ENCODE peak calls at places on chromosomes 3 and 15, in eight cellular contexts. L is A549; D is upper lobe of right lung; O is MM.1S; E is IMR-90; N is dorsolateral prefrontal cortex; B is CD4-positive, alpha-beta T cell; X is mammary epithelial cell. C is an unnamed sample.

GRCh38 chr3:79086514-79086913 is 681.3 kb downstream of the ROBO1 start:
- DNase-seq in L (peak), D (no peak), O (peak), E (peak), N (peak), B (no peak), X (peak), C (peak)

GRCh38 chr3:81485444-81485865 is 276.0 kb downstream of the GBE1 start:
- DNase-seq in L (no peak), D (no peak), O (peak), E (peak), N (no peak), B (no peak), X (peak), C (no peak)

GRCh38 chr3:194960446-194961032 is 274.9 kb downstream of the FAM43A start:
- DNase-seq in L (no peak), D (no peak), O (no peak), E (no peak), N (no peak), B (no peak), X (no peak), C (no peak)

GRCh38 chr3:158091526-158091925 is 14.7 kb downstream of the SHOX2 start:
- DNase-seq in L (peak), D (no peak), O (no peak), E (peak), N (no peak), B (no peak), X (peak), C (no peak)

GRCh38 chr15:34754674-34755418 is at the start of gene GJD2:
- DNase-seq in L (no peak), D (no peak), O (no peak), E (no peak), N (no peak), B (no peak), X (no peak), C (no peak)

GRCh38 chr3:151859905-151860304 is 13.5 kb upstream of the SUCNR1 start:
- DNase-seq in L (no peak), D (no peak), O (no peak), E (no peak), N (no peak), B (no peak), X (no peak), C (no peak)

GRCh38 chr15:91222052-91222451 is 122.0 kb downstream of the SV2B start:
- DNase-seq in L (no peak), D (no peak), O (no peak), E (no peak), N (no peak), B (no peak), X (no peak), C (no peak)

GRCh38 chr3:150242220-150242938 is 165.7 kb upstream of the TSC22D2 start:
- DNase-seq in L (no peak), D (no peak), O (no peak), E (peak), N (no peak), B (no peak), X (no peak), C (no peak)

GRCh38 chr3:12910356-12911099 is 69.2 kb upstream of the RPL32 start:
- DNase-seq in L (no peak), D (no peak), O (no peak), E (no peak), N (no peak), B (no peak), X (no peak), C (no peak)

GRCh38 chr15:66646308-66646707 is 55.7 kb upstream of the SMAD6 start:
- DNase-seq in L (no peak), D (no peak), O (no peak), E (no peak), N (no peak), B (no peak), X (no peak), C (no peak)

GRCh38 chr15:70101459-70102113 is 3.9 kb upstream of the TLE3 start:
- DNase-seq in L (peak), D (no peak), O (peak), E (peak), N (no peak), B (no peak), X (peak), C (peak)

GRCh38 chr3:88235102-88235501 is 85.3 kb downstream of the C3orf38 start:
- DNase-seq in L (no peak), D (no peak), O (no peak), E (no peak), N (no peak), B (no peak), X (peak), C (no peak)

GRCh38 chr15:47787875-47788274 is 70.6 kb downstream of the SEMA6D start:
- DNase-seq in L (no peak), D (no peak), O (no peak), E (no peak), N (no peak), B (no peak), X (no peak), C (no peak)

GRCh38 chr15:38860682-38861081 is 296.1 kb upstream of the RASGRP1 start:
- DNase-seq in L (no peak), D (no peak), O (no peak), E (peak), N (no peak), B (no peak), X (no peak), C (no peak)

GRCh38 chr15:36878745-36879262 is 221.5 kb downstream of the MEIS2 start:
- DNase-seq in L (no peak), D (no peak), O (no peak), E (no peak), N (no peak), B (no peak), X (no peak), C (no peak)

GRCh38 chr3:45948881-45949280 is 5.6 kb downstream of the CXCR6 start:
- DNase-seq in L (no peak), D (no peak), O (no peak), E (no peak), N (no peak), B (no peak), X (no peak), C (no peak)

GRCh38 chr3:14791343-14791945 is 27.3 kb upstream of the FGD5 start:
- DNase-seq in L (peak), D (peak), O (peak), E (peak), N (peak), B (peak), X (peak), C (peak)

GRCh38 chr3:14172480-14172879 is 5.9 kb downstream of the XPC start:
- DNase-seq in L (no peak), D (no peak), O (no peak), E (no peak), N (no peak), B (no peak), X (no peak), C (no peak)

GRCh38 chr3:184387174-184387714 is 7.4 kb downstream of the CHRD start:
- DNase-seq in L (no peak), D (no peak), O (no peak), E (no peak), N (peak), B (no peak), X (no peak), C (no peak)

GRCh38 chr15:90560229-90560771 is 30.6 kb downstream of the CRTC3 start:
- DNase-seq in L (no peak), D (no peak), O (no peak), E (peak), N (no peak), B (no peak), X (peak), C (peak)

GRCh38 chr15:75753145-75753544 is 40.5 kb upstream of the CSPG4 start:
- DNase-seq in L (no peak), D (no peak), O (no peak), E (no peak), N (no peak), B (no peak), X (no peak), C (no peak)

GRCh38 chr15:75760689-75761435 is 48.2 kb upstream of the CSPG4 start:
- DNase-seq in L (no peak), D (no peak), O (no peak), E (no peak), N (no peak), B (no peak), X (no peak), C (no peak)

GRCh38 chr15:75761446-75762356 is 49.1 kb upstream of the CSPG4 start:
- DNase-seq in L (no peak), D (no peak), O (no peak), E (no peak), N (no peak), B (no peak), X (no peak), C (no peak)

GRCh38 chr15:75763137-75763611 is 50.5 kb upstream of the CSPG4 start:
- DNase-seq in L (no peak), D (no peak), O (no peak), E (no peak), N (no peak), B (no peak), X (no peak), C (no peak)

GRCh38 chr15:75758071-75758872 is 45.6 kb upstream of the CSPG4 start:
- DNase-seq in L (peak), D (peak), O (peak), E (peak), N (peak), B (peak), X (peak), C (peak)
- TF ChIP-seq CTCF in L (peak), D (peak), O (peak), E (peak), N (peak), B (no peak), X (peak), C (no peak)

DNA sequence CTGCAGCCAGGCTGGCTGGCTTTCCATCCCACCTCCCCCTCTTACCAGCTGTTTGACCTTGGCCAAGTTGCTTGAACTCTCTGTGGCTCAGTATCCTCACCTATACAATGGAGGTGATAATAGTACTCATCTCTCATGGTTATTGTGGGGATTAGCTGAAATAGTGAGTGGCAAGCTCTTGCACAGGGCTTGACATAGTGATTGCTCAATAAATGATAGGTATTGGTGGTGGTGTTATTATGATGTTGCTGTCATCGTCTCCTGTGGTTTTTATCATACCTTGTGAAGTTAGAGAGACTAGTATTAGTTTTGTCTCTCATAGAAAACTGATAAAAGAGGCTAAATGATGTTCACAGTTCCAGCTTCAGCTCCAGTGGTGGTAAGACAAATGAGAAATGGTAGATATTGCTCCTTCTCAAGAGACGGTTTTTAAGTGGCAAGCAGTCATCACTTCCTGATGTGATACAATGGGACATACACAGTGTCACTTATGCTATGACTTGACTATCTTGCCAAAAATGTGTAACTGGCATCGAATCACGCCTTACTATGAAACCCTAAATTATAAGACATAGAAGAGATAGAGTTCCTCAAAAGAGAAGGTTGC is 12.1 kb upstream of the UBE2E1 start:
- DNase-seq in L (no peak), D (no peak), O (no peak), E (no peak), N (no peak), B (no peak), X (no peak), C (no peak)
- H3K27ac ChIP-seq in L (no peak), D (no peak), O (no peak), E (no peak), N (no peak), B (no peak), X (no peak), C (no peak)

GRCh38 chr15:101121511-101122090 is 130.2 kb downstream of the CHSY1 start:
- DNase-seq in L (no peak), D (peak), O (peak), E (peak), N (no peak), B (peak), X (peak), C (peak)
- TF ChIP-seq CTCF in L (no peak), D (peak), O (peak), E (peak), N (no peak), B (no peak), X (no peak), C (no peak)

GRCh38 chr3:113270786-113271185 is 59.4 kb downstream of the BOC start:
- DNase-seq in L (no peak), D (no peak), O (no peak), E (no peak), N (no peak), B (no peak), X (no peak), C (no peak)

GRCh38 chr3:113270096-113270495 is 58.7 kb downstream of the BOC start:
- DNase-seq in L (no peak), D (no peak), O (no peak), E (peak), N (no peak), B (no peak), X (no peak), C (no peak)

GRCh38 chr3:113268306-113268705 is 56.9 kb downstream of the BOC start:
- DNase-seq in L (no peak), D (no peak), O (no peak), E (no peak), N (no peak), B (no peak), X (no peak), C (no peak)

GRCh38 chr3:113268917-113269316 is 57.6 kb downstream of the BOC start:
- DNase-seq in L (no peak), D (no peak), O (no peak), E (no peak), N (no peak), B (no peak), X (no peak), C (no peak)

DNA sequence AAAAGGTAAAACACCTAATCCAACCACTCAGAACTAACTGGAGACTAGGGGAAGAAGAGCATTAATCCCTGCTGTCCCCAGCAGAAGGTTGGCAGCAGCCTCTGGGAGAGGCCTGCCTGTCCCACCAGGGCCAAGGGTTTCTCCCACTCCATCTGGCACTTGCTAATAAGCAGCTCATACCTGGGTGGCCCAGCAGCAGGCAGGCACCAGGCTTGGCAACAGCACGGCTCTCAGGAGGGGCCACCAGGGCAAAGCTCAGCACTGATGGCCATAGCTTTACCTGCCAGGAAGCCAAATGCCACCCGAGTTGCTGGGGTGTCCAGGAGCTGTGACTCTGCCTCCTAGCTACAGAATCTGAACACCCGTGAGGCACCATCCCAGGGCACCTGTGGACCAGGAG is 58.3 kb downstream of the BOC start:
- DNase-seq in L (no peak), D (no peak), O (no peak), E (no peak), N (no peak), B (no peak), X (no peak), C (no peak)
- H3K27ac ChIP-seq in L (no peak), D (no peak), O (no peak), E (no peak), N (no peak), B (no peak), X (no peak), C (no peak)

GRCh38 chr15:55564347-55565145 is 23.6 kb downstream of the PYGO1 start:
- DNase-seq in L (no peak), D (no peak), O (no peak), E (no peak), N (no peak), B (no peak), X (no peak), C (no peak)
- TF ChIP-seq CTCF in L (no peak), D (peak), O (peak), E (no peak), N (no peak), B (no peak), X (no peak), C (no peak)

GRCh38 chr3:183262979-183263378 is 9.9 kb downstream of the B3GNT5 start:
- DNase-seq in L (no peak), D (no peak), O (no peak), E (no peak), N (no peak), B (no peak), X (no peak), C (no peak)

GRCh38 chr3:183261103-183261502 is 8.1 kb downstream of the B3GNT5 start:
- DNase-seq in L (no peak), D (no peak), O (no peak), E (no peak), N (no peak), B (no peak), X (no peak), C (no peak)

GRCh38 chr3:183259087-183259486 is 6.0 kb downstream of the B3GNT5 start:
- DNase-seq in L (no peak), D (no peak), O (no peak), E (no peak), N (no peak), B (no peak), X (no peak), C (no peak)

GRCh38 chr3:183259621-183260020 is 6.6 kb downstream of the B3GNT5 start:
- DNase-seq in L (no peak), D (no peak), O (no peak), E (no peak), N (no peak), B (no peak), X (no peak), C (no peak)

DNA sequence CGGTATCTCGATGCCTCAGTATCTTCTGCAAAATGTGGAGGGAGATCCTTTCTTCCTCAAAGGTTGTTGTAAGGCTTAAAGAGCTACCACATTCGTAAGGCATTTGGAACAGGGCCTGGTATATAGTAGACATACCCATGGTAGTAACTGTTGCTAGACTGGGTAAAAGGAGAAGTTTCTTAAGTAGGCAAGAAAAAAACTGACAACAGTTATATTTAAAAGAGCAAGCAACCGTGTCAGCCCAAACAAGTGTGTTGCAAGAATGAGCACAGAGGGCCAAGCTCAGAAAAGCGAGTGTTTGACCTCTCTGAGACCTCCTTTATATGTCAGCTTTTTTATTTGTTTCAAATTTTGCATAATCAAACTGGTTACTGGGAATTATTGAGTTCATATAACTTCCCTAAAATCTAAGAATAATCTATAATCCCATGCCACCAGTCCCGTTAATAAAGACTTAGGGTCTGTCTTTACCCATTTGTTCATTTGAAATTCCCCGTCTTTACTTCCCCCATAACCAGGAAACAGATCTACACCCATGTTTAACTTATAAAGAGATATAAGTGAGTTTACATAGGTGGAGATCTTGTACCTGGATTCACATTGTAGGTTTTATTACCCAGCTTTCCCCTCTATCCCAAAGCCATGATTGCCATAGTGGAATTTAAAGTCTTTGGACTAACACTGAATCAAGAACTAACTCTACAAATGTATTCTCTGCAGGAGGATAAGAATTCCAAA is 7.3 kb downstream of the B3GNT5 start:
- DNase-seq in L (no peak), D (no peak), O (no peak), E (no peak), N (no peak), B (no peak), X (no peak), C (no peak)
- H3K27ac ChIP-seq in L (no peak), D (peak), O (no peak), E (no peak), N (no peak), B (no peak), X (no peak), C (peak)

GRCh38 chr3:19216669-19217337 is 68.5 kb downstream of the KCNH8 start:
- DNase-seq in L (no peak), D (peak), O (no peak), E (no peak), N (no peak), B (no peak), X (no peak), C (no peak)

GRCh38 chr3:19215427-19215826 is 67.1 kb downstream of the KCNH8 start:
- DNase-seq in L (no peak), D (no peak), O (no peak), E (no peak), N (no peak), B (no peak), X (no peak), C (no peak)

DNA sequence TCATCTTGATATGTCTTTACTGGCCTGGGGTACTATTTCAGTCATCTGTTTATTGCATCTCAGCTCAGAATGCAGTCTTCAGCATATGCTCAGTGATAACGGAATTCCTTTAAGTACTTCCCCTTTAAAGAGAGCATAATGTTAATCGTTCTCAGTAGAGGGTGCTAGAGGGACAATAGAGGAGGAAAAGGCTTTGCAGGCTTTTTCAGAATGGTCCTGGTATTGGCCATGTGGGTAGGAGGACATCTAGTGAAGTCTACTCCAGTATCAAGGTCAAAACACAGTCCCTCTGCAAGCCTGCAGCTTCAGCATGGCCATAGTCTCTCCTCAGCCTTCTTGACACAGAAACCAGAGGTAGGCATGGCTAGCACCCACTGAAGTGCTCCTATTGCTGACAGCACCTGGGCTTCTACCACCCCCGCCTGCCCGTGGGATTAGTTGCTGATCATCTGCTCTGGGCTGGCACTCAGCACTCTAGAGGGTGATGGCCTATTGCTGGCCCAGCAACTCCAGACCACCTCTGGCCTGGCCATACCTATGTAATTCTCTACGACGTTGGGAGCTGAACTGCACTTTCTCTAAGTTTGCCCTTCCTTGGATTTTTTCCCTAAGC is 65.4 kb downstream of the KCNH8 start:
- DNase-seq in L (no peak), D (no peak), O (no peak), E (no peak), N (no peak), B (no peak), X (no peak), C (no peak)
- TF ChIP-seq CTCF in L (no peak), D (no peak), O (peak), E (no peak), N (peak), B (no peak), X (no peak), C (no peak)

GRCh38 chr15:64462492-64462891 is 2.1 kb downstream of the ZNF609 start:
- DNase-seq in L (no peak), D (no peak), O (no peak), E (no peak), N (no peak), B (no peak), X (no peak), C (no peak)
- H3K27ac ChIP-seq in L (no peak), D (peak), O (no peak), E (no peak), N (peak), B (no peak), X (no peak), C (no peak)

C was measured in gastrocnemius medialis.